ENCODE peak calls at places on chromosomes 1 and 21, in five cellular contexts. I is esophagus squamous epithelium; Q is CD4-positive, alpha-beta memory T cell; U is tibial artery; M is GM23248. V is an unnamed sample. For H3K4me1, the result is how much of the 10 kb centered on the place peaks cover.

GRCh38 chr1:159132271-159132881 is 39.0 kb upstream of the CADM3 start:
- DNase-seq in I (peak), Q (peak), U (peak), M (peak), V (no peak)

GRCh38 chr1:195604287-195604686 is 1004.0 kb downstream of the KCNT2 start:
- DNase-seq in I (no peak), Q (no peak), U (no peak), M (peak), V (no peak)

GRCh38 chr1:2321258-2321657 is 70.1 kb downstream of the MORN1 start:
- DNase-seq in I (no peak), Q (no peak), U (no peak), M (no peak), V (no peak)

GRCh38 chr1:229452956-229453801 is 19.3 kb upstream of the ACTA1 start:
- DNase-seq in I (no peak), Q (no peak), U (no peak), M (peak), V (no peak)

GRCh38 chr21:36188081-36188681 is 31.6 kb downstream of the DOP1B start:
- DNase-seq in I (no peak), Q (no peak), U (no peak), M (no peak), V (no peak)

GRCh38 chr1:160131803-160132565 is 16.4 kb downstream of the ATP1A2 start:
- DNase-seq in I (no peak), Q (no peak), U (peak), M (no peak), V (no peak)

GRCh38 chr1:50742523-50742922 is 217.5 kb downstream of the FAF1 start:
- DNase-seq in I (no peak), Q (no peak), U (no peak), M (peak), V (no peak)

GRCh38 chr21:33300701-33301631 is 23.8 kb upstream of the IFNAR1 start:
- DNase-seq in I (no peak), Q (no peak), U (no peak), M (no peak), V (no peak)

GRCh38 chr1:41241748-41242644 is at the start of gene SCMH1:
- DNase-seq in I (no peak), Q (peak), U (peak), M (peak), V (no peak)

GRCh38 chr1:97826820-97827219 is 94.0 kb downstream of the DPYD start:
- DNase-seq in I (no peak), Q (no peak), U (no peak), M (no peak), V (no peak)

GRCh38 chr1:37998913-37999433 is 6.3 kb downstream of the FHL3 start:
- DNase-seq in I (no peak), Q (no peak), U (no peak), M (no peak), V (no peak)

GRCh38 chr1:77847621-77848080 is 40.8 kb upstream of the NEXN start:
- DNase-seq in I (no peak), Q (no peak), U (no peak), M (no peak), V (no peak)

GRCh38 chr1:227894831-227895451 is 52.8 kb downstream of the WNT9A start:
- DNase-seq in I (no peak), Q (no peak), U (peak), M (no peak), V (no peak)

GRCh38 chr1:230326971-230327891 is 98.9 kb downstream of the PGBD5 start:
- DNase-seq in I (no peak), Q (no peak), U (no peak), M (peak), V (no peak)

GRCh38 chr21:26003428-26003827 is 167.1 kb downstream of the APP start:
- DNase-seq in I (no peak), Q (no peak), U (no peak), M (no peak), V (no peak)

GRCh38 chr1:223455470-223455869 is 62.3 kb downstream of the CCDC185 start:
- DNase-seq in I (no peak), Q (no peak), U (no peak), M (no peak), V (no peak)

GRCh38 chr1:182575540-182576149 is 13.4 kb downstream of the RNASEL start:
- DNase-seq in I (no peak), Q (no peak), U (no peak), M (peak), V (peak)

GRCh38 chr1:229229721-229230135 is 41.2 kb upstream of the RAB4A start:
- DNase-seq in I (no peak), Q (no peak), U (peak), M (peak), V (peak)

GRCh38 chr1:39110882-39111281 is 84.7 kb downstream of the NDUFS5 start:
- DNase-seq in I (no peak), Q (no peak), U (no peak), M (peak), V (no peak)

GRCh38 chr1:4698911-4699310 is 44.5 kb downstream of the AJAP1 start:
- DNase-seq in I (no peak), Q (no peak), U (no peak), M (no peak), V (no peak)

GRCh38 chr1:70361727-70362413 is 7.3 kb upstream of the ANKRD13C start:
- DNase-seq in I (no peak), Q (no peak), U (no peak), M (peak), V (no peak)

GRCh38 chr1:223639333-223639749 is 26.2 kb downstream of the CAPN8 start:
- DNase-seq in I (no peak), Q (no peak), U (no peak), M (no peak), V (no peak)

GRCh38 chr1:231192620-231193163 is 30.8 kb downstream of the TRIM67 start:
- DNase-seq in I (no peak), Q (no peak), U (no peak), M (no peak), V (no peak)

GRCh38 chr1:28358701-28359100 is 10.8 kb upstream of the PHACTR4 start:
- DNase-seq in I (no peak), Q (no peak), U (no peak), M (no peak), V (no peak)

GRCh38 chr1:166884040-166884642 is 8.1 kb upstream of the TADA1 start:
- DNase-seq in I (no peak), Q (no peak), U (no peak), M (peak), V (no peak)

GRCh38 chr1:4345126-4345525 is 309.3 kb upstream of the AJAP1 start:
- DNase-seq in I (no peak), Q (no peak), U (no peak), M (no peak), V (no peak)

GRCh38 chr1:20666804-20667203 is 5.6 kb upstream of the DDOST start:
- DNase-seq in I (no peak), Q (no peak), U (no peak), M (peak), V (no peak)

GRCh38 chr1:13808729-13809131 is 108.7 kb downstream of the PRDM2 start:
- DNase-seq in I (no peak), Q (no peak), U (no peak), M (peak), V (no peak)

GRCh38 chr1:53026254-53026653 is 35.8 kb upstream of the PODN start:
- DNase-seq in I (no peak), Q (no peak), U (no peak), M (no peak), V (no peak)

GRCh38 chr1:37761416-37762095 is 3.4 kb downstream of the EPHA10 start:
- DNase-seq in I (no peak), Q (no peak), U (no peak), M (no peak), V (no peak)

GRCh38 chr1:66532798-66533783 is 862 bp upstream of the SGIP1 start:
- DNase-seq in I (no peak), Q (peak), U (peak), M (peak), V (no peak)

GRCh38 chr1:198888379-198888778 is 249.5 kb downstream of the PTPRC start:
- DNase-seq in I (no peak), Q (no peak), U (no peak), M (no peak), V (no peak)

GRCh38 chr1:192904438-192904895 is 95.6 kb downstream of the RGS2 start:
- DNase-seq in I (no peak), Q (no peak), U (peak), M (peak), V (no peak)

GRCh38 chr1:76229279-76229977 is 154.9 kb downstream of the ST6GALNAC3 start:
- DNase-seq in I (no peak), Q (no peak), U (no peak), M (no peak), V (no peak)

GRCh38 chr21:26506951-26507350 is 66.1 kb downstream of the CYYR1 start:
- DNase-seq in I (no peak), Q (no peak), U (no peak), M (peak), V (no peak)

GRCh38 chr1:154574715-154575114 is 7.1 kb downstream of the CHRNB2 start:
- DNase-seq in I (no peak), Q (no peak), U (no peak), M (peak), V (no peak)

GRCh38 chr1:111620412-111620971 is 903 bp downstream of the RAP1A start:
- DNase-seq in I (no peak), Q (no peak), U (no peak), M (no peak), V (no peak)

GRCh38 chr1:153355445-153356071 is 2.1 kb upstream of the S100A9 start:
- DNase-seq in I (no peak), Q (peak), U (peak), M (peak), V (no peak)

GRCh38 chr1:78176448-78176847 is 130.7 kb downstream of the GIPC2 start:
- DNase-seq in I (no peak), Q (no peak), U (no peak), M (peak), V (no peak)

GRCh38 chr1:47693115-47693514 is 255.3 kb downstream of the FOXD2 start:
- DNase-seq in I (no peak), Q (no peak), U (no peak), M (no peak), V (no peak)
- H3K4me1 ChIP-seq in I (under half), Q (under half), U (under half), M (under half), V (under half)

DNA sequence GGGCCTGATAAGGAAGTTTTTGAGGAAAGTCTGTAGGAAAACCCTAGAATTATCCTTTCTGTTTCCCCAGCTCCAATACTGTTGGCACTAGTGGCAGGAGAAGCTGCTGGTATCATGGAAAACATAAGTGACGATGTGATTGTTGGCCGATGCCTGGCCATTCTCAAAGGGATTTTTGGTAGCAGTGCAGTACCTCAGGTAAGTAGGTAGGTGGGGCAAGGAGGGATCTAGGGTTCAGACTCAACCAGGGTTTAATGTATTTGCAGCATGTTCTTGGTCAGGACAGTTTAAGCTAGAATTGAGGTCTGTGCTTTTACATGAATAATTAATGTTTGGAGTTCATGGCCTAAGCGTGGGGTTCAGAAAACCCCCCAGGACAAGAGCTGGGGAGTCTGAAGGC is 62.1 kb downstream of the KDM1A start:
- DNase-seq in I (no peak), Q (no peak), U (no peak), M (peak), V (no peak)
- H3K4me1 ChIP-seq in I (under half), Q (under half), U (under half), M (under half), V (under half)

GRCh38 chr1:36450919-36451305 is 661 bp upstream of the OSCP1 start:
- DNase-seq in I (no peak), Q (no peak), U (no peak), M (no peak), V (no peak)

GRCh38 chr1:36455386-36455785 is 5.1 kb upstream of the OSCP1 start:
- DNase-seq in I (no peak), Q (no peak), U (no peak), M (no peak), V (no peak)

GRCh38 chr1:36453051-36453450 is 2.8 kb upstream of the OSCP1 start:
- DNase-seq in I (no peak), Q (no peak), U (no peak), M (no peak), V (no peak)

GRCh38 chr1:36456391-36456928 is 6.2 kb upstream of the OSCP1 start:
- DNase-seq in I (no peak), Q (no peak), U (no peak), M (no peak), V (no peak)

DNA sequence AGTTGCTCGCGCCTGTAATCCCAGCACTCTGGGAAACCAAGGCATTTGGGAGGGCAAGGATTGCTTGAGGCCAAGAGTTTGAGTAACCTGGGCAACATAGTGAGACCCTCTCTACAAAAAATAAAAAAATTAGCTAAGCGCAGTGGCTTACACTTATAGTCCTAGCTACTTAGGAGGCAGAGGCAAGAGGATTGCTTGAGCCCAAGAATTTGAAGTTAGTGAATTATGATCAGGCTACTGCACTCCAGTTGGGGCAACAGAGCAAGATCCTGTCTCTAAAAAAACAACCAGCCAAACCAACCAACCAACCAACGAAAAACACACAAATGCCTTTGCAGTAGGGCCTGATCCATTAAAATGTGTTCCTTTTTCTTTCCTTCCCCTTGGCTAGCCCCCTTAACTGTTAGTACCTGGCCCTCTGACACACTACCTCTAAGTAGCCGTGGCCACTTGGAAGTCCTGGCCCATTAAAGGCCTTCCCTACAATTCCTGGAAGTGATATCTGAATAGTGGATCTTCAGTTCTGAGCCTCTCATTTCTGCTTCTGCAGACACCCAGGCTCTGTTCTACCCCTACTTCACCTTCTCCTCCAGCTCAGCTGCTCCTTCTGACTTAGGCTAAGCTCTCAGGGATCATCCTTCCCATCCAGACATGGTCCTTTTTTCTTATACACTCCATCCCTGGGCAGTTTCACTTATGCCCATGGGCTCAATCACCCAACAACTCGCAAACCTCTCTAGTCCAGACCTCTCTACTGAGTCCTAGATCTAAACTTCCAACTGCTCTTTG is 3.5 kb upstream of the OSCP1 start:
- DNase-seq in I (no peak), Q (no peak), U (no peak), M (no peak), V (no peak)
- H3K4me1 ChIP-seq in I (under half), Q (under half), U (under half), M (under half), V (under half)

GRCh38 chr1:31834501-31834900 is 18.7 kb upstream of the SPOCD1 start:
- DNase-seq in I (no peak), Q (no peak), U (no peak), M (no peak), V (no peak)
- H3K4me1 ChIP-seq in I (under half), Q (under half), U (under half), M (under half), V (under half)

DNA sequence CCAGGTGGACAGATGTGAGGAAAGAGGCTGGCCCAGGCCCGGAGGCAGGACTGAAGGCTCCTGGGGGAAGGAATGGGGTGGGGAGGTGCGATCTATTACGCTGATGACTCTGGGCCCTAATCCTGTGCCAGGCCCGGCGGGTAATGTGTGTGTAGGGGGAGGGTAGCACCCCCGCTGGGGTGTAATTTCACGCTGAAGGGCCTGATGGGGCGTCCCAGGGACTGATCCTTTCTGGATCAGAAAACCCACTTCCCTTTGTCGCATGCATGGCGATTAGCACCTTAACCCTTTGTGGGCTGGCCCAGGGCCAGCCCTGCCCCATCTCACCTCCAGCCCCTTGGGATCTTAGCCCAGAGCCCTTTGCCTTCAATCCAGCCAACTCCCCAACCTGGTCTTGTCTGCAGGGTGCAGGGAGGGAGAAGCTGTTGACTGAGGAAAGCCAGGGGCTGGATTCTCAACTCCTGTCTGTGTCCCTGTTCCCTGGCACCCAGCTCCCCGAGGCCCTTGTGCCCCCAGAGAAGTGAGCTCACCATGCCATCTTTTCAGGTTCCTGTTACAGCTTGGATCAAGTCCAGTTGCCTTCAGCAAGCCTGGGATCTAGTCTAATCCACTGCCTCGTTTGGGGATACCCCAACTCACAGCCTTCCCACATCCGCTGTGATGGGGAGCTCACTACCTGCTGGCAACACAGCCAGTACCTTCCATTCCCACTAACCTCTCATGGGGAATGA is 26.0 kb downstream of the KNCN start:
- DNase-seq in I (no peak), Q (no peak), U (no peak), M (no peak), V (no peak)
- H3K4me1 ChIP-seq in I (under half), Q (under half), U (under half), M (under half), V (under half)

DNA sequence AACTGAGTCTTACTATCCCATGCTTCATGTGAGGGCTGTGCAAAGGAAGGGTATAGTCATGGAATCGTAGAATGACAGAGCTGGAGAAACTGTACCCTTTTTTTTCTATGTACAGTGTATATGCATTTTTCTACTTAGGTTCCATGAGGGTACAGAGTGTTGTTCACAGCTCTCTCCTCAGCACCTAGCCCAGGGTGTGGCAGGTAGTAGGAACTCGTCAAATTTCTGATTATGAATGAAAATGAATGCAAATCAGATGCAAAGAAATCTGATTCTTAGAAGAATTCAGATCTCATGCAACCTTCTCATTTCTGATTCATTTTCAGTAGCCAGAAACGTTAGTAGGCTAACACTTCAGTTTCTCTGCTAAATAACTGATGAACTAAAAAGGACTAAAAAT is 18.1 kb upstream of the HHAT start:
- DNase-seq in I (no peak), Q (no peak), U (no peak), M (no peak), V (no peak)
- H3K4me1 ChIP-seq in I (under half), Q (under half), U (under half), M (under half), V (under half)

GRCh38 chr1:10687142-10687715 is 109.2 kb downstream of the CASZ1 start:
- DNase-seq in I (no peak), Q (no peak), U (no peak), M (no peak), V (no peak)
- H3K4me1 ChIP-seq in I (under half), Q (under half), U (half or more), M (under half), V (half or more)

GRCh38 chr1:156748670-156749428 is 2.6 kb downstream of the HDGF start:
- DNase-seq in I (no peak), Q (no peak), U (peak), M (peak), V (no peak)
- H3K4me1 ChIP-seq in I (under half), Q (half or more), U (under half), M (under half), V (half or more)

GRCh38 chr1:8084913-8085312 is 58.8 kb upstream of the ERRFI1 start:
- DNase-seq in I (no peak), Q (no peak), U (no peak), M (no peak), V (no peak)
- H3K4me1 ChIP-seq in I (under half), Q (under half), U (under half), M (under half), V (under half)

GRCh38 chr1:25566730-25567341 is 23.4 kb downstream of the LDLRAP1 start:
- DNase-seq in I (no peak), Q (peak), U (peak), M (peak), V (no peak)
- H3K4me1 ChIP-seq in I (under half), Q (half or more), U (under half), M (under half), V (half or more)

V was measured in esophagus muscularis mucosa.